ENCODE peak calls at places on chromosome 17, in nine cellular contexts. S, Y, E, J, M, Q, D, P and A are unnamed samples.

GRCh38 chr17:76689859-76690258 is 20.9 kb downstream of the MXRA7 start:
- DNase-seq in S (no peak), D (peak), P (no peak), M (no peak), J (no peak), E (no peak), Q (no peak), Y (no peak), A (no peak)

GRCh38 chr17:7613769-7614421 is 802 bp downstream of the FXR2 start:
- DNase-seq in Y (no peak), S (peak), P (no peak), D (peak), M (no peak), E (no peak), J (no peak), Q (no peak), A (no peak)

GRCh38 chr17:68089881-68090280 is 54.3 kb downstream of the KPNA2 start:
- DNase-seq in J (no peak), D (peak), Y (no peak), S (peak), M (no peak), Q (no peak), E (peak), P (peak), A (no peak)

GRCh38 chr17:80724723-80725388 is 180.2 kb downstream of the RPTOR start:
- DNase-seq in S (peak), E (peak), J (peak), M (no peak), Y (no peak), D (peak), Q (no peak), P (no peak), A (no peak)

GRCh38 chr17:78958556-78959191 is 21.0 kb downstream of the LGALS3BP start:
- DNase-seq in D (no peak), Y (no peak), Q (no peak), S (peak), P (no peak), E (peak), J (no peak), M (no peak), A (no peak)

GRCh38 chr17:40936437-40936971 is 942 bp downstream of the KRT23 start:
- DNase-seq in E (peak), S (no peak), Y (no peak), J (no peak), Q (no peak), P (no peak), D (no peak), M (no peak), A (no peak)

GRCh38 chr17:1661045-1661444 is 11.4 kb upstream of the RILP start:
- DNase-seq in J (no peak), E (no peak), D (no peak), M (no peak), Y (no peak), S (no peak), P (no peak), Q (no peak), A (no peak)

GRCh38 chr17:33520404-33521032 is 227.4 kb upstream of the ASIC2 start:
- DNase-seq in Q (peak), M (peak), Y (no peak), D (peak), P (no peak), E (peak), S (no peak), J (no peak), A (peak)